ENCODE peak calls at places on chromosomes 11 and 22, in ten cellular contexts. S is astrocyte of the hippocampus; A is activated T-helper 1 cell treated with Interleukin-2 at 50 U/mL for 16 hours; N is right lobe of liver; K is activated CD8-positive, alpha-beta memory T cell treated with anti-CD3 and anti-CD28 coated beads, Interleukin-2, amount 10 ng/mL, durations not matched to agents 7 days and 5 days; T is HTR-8/SVneo; U is dorsolateral prefrontal cortex; Z is AG04450; Q is substantia nigra; C is stimulated activated CD8-positive, alpha-beta memory T cell treated with anti-CD3 and anti-CD28 coated beads, Interleukin-4, amount 100 ng/mL, for 1 hour. O is an unnamed sample.

GRCh38 chr11:41414771-41415440 is 44.5 kb downstream of the LRRC4C start:
- DNase-seq in C (no peak), S (peak), K (no peak), Q (no peak), Z (no peak), N (no peak), A (no peak), T (no peak), U (no peak), O (no peak)

GRCh38 chr11:95682552-95682951 is 107.0 kb downstream of the FAM76B start:
- DNase-seq in K (peak), C (no peak), S (peak), A (no peak), Z (no peak), U (no peak), T (no peak), N (no peak), Q (no peak), O (no peak)

GRCh38 chr11:130159657-130160459 is at the start of gene ST14:
- DNase-seq in C (no peak), U (no peak), A (no peak), N (peak), T (no peak), Q (no peak), K (no peak), S (peak), Z (no peak), O (no peak)

GRCh38 chr11:64007629-64008282 is 21.5 kb downstream of the OTUB1 start:
- DNase-seq in S (peak), C (no peak), K (no peak), T (no peak), Q (peak), N (peak), A (no peak), U (peak), Z (no peak), O (no peak)

GRCh38 chr11:38182126-38182907 is 1584.3 kb upstream of the RAG2 start:
- DNase-seq in N (no peak), A (no peak), S (no peak), C (no peak), T (no peak), K (no peak), U (no peak), Q (no peak), Z (no peak), O (no peak)

GRCh38 chr11:116696381-116696941 is 76.3 kb downstream of the BUD13 start:
- DNase-seq in U (no peak), C (no peak), S (peak), Q (no peak), A (no peak), K (peak), T (peak), Z (no peak), N (no peak), O (no peak)

GRCh38 chr22:33007485-33007884 is 50.7 kb downstream of the SYN3 start:
- DNase-seq in C (no peak), Q (no peak), Z (no peak), N (no peak), S (no peak), U (no peak), K (no peak), A (no peak), T (no peak), O (no peak)

GRCh38 chr11:3130269-3131071 is 34.6 kb downstream of the OSBPL5 start:
- DNase-seq in Q (no peak), K (no peak), S (no peak), A (no peak), T (no peak), C (no peak), N (peak), U (peak), Z (no peak), O (no peak)

GRCh38 chr11:125448136-125448535 is 47.9 kb downstream of the FEZ1 start:
- DNase-seq in Q (no peak), T (no peak), K (no peak), C (no peak), U (no peak), N (no peak), Z (no peak), S (peak), A (no peak), O (no peak)

GRCh38 chr11:28566643-28567042 is 458.5 kb downstream of the METTL15 start:
- DNase-seq in N (peak), U (peak), T (peak), C (no peak), K (no peak), Z (peak), Q (peak), A (no peak), S (peak), O (no peak)

GRCh38 chr11:13168281-13168680 is 109.3 kb upstream of the BMAL1 start:
- DNase-seq in S (peak), N (no peak), Z (no peak), A (no peak), C (no peak), Q (no peak), K (no peak), T (no peak), U (no peak), O (no peak)

GRCh38 chr22:43006753-43007152 is 8.2 kb downstream of the PACSIN2 start:
- DNase-seq in Z (no peak), U (no peak), K (no peak), C (no peak), A (no peak), S (peak), Q (no peak), N (no peak), T (no peak), O (no peak)

GRCh38 chr22:25961699-25962098 is 207.6 kb upstream of the SEZ6L start:
- DNase-seq in T (no peak), A (no peak), C (no peak), K (no peak), S (no peak), U (no peak), N (no peak), Z (no peak), Q (no peak), O (no peak)

GRCh38 chr22:35575116-35575748 is 34.6 kb downstream of the RASD2 start:
- DNase-seq in S (no peak), T (no peak), A (no peak), Z (no peak), N (no peak), U (no peak), C (no peak), K (no peak), Q (no peak), O (no peak)

GRCh38 chr11:91350931-91351330 is 873.7 kb upstream of the FAT3 start:
- DNase-seq in U (no peak), C (no peak), T (no peak), A (no peak), K (no peak), Z (no peak), N (no peak), S (no peak), Q (no peak), O (no peak)

GRCh38 chr22:44091021-44091721 is 67.1 kb downstream of the PARVB start:
- DNase-seq in U (no peak), S (peak), N (peak), C (no peak), Q (no peak), K (no peak), A (no peak), T (peak), Z (no peak), O (no peak)

GRCh38 chr11:36019722-36020121 is 75.9 kb downstream of the LDLRAD3 start:
- DNase-seq in C (no peak), A (no peak), K (no peak), Z (no peak), U (no peak), S (no peak), Q (no peak), N (no peak), T (no peak), O (no peak)

GRCh38 chr11:106917973-106918372 is 100.3 kb downstream of the GUCY1A2 start:
- DNase-seq in K (no peak), C (no peak), S (no peak), Q (no peak), T (peak), N (no peak), Z (no peak), A (no peak), U (no peak), O (no peak)

GRCh38 chr11:2802389-2803185 is 83.0 kb downstream of the CDKN1C start:
- DNase-seq in K (peak), T (no peak), Q (no peak), A (no peak), Z (no peak), C (no peak), U (peak), N (peak), S (no peak), O (no peak)

GRCh38 chr11:60786811-60787567 is 1.9 kb downstream of the MS4A10 start:
- DNase-seq in N (no peak), C (no peak), K (no peak), A (no peak), T (no peak), Z (peak), S (peak), Q (no peak), U (no peak), O (no peak)

GRCh38 chr11:1119282-1120146 is 38.2 kb upstream of the MUC5AC start:
- DNase-seq in Q (no peak), S (no peak), A (no peak), C (no peak), K (no peak), N (peak), T (no peak), U (peak), Z (no peak), O (no peak)